ENCODE peak calls at places on chromosomes 3 and 15, in five cellular contexts. P is fibroblast of lung, K is A549, S is HepG2, R is astrocyte. G is an unnamed sample.

GRCh38 chr3:52232279-52233107 is 6.5 kb downstream of the TWF2 start:
- DNase-seq in P (no peak), K (no peak), S (no peak), R (no peak), G (no peak)

GRCh38 chr15:87722941-87723691 is 533.4 kb downstream of the NTRK3 start:
- DNase-seq in P (no peak), K (no peak), S (no peak), R (peak), G (no peak)

GRCh38 chr3:195555110-195555509 is 12.0 kb upstream of the PPP1R2 start:
- DNase-seq in P (no peak), K (no peak), S (no peak), R (no peak), G (no peak)

GRCh38 chr3:143600762-143601161 is 247.5 kb downstream of the SLC9A9 start:
- DNase-seq in P (peak), K (no peak), S (no peak), R (peak), G (no peak)

GRCh38 chr3:81352867-81353266 is 408.6 kb downstream of the GBE1 start:
- DNase-seq in P (peak), K (peak), S (peak), R (peak), G (no peak)

GRCh38 chr15:77862651-77863104 is 214.8 kb downstream of the TBC1D2B start:
- DNase-seq in P (no peak), K (no peak), S (no peak), R (no peak), G (no peak)

GRCh38 chr3:53075743-53076140 is 29.9 kb upstream of the SFMBT1 start:
- DNase-seq in P (no peak), K (no peak), S (no peak), R (no peak), G (no peak)

GRCh38 chr3:196662033-196662432 is 22.5 kb downstream of the NRROS start:
- DNase-seq in P (no peak), K (no peak), S (no peak), R (no peak), G (peak)

GRCh38 chr3:45706133-45706808 is 17.1 kb downstream of the SACM1L start:
- DNase-seq in P (no peak), K (no peak), S (no peak), R (no peak), G (no peak)

GRCh38 chr3:3134750-3135448 is 8.2 kb downstream of the TRNT1 start:
- DNase-seq in P (no peak), K (no peak), S (no peak), R (no peak), G (no peak)

GRCh38 chr3:119759962-119760361 is 21.9 kb upstream of the NR1I2 start:
- DNase-seq in P (no peak), K (no peak), S (no peak), R (no peak), G (no peak)

GRCh38 chr15:73051402-73051810 is 857 bp upstream of the NEO1 start:
- DNase-seq in P (no peak), K (no peak), S (no peak), R (no peak), G (no peak)

DNA sequence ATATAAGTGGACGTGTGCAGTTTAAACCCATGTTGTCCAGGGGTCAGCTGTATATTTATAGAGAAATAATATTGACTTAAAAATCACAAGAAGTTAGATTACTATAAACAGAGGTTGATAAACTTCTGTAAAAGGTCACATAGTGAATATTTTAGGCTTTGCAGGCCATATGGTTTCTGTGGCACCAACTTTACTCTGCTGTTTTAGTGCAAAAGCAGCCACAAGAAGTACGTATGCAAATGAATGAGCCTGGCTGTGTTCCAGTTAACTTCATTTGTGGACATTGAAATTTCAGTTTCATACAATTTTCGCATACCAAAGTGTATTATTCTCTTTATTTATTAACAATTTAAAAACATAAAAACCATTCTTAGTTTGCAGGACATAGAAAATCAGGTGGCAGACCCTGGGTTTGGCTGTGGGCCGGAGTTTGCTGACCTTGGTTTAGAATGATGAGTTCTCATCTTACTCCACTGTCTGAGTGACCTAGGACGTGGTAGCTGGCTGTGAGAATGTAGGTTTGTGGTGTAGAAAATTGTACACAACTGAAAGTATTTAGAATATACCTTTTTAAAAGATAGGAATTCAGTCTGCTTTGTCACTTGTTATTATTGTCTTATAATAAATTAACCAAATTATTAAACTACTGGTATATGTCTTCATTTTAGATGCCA is 16.3 kb downstream of the FAN1 start:
- DNase-seq in P (no peak), K (no peak), S (no peak), R (no peak), G (no peak)
- H3K4me3 ChIP-seq in P (no peak), K (no peak), S (no peak), R (no peak), G (no peak)

DNA sequence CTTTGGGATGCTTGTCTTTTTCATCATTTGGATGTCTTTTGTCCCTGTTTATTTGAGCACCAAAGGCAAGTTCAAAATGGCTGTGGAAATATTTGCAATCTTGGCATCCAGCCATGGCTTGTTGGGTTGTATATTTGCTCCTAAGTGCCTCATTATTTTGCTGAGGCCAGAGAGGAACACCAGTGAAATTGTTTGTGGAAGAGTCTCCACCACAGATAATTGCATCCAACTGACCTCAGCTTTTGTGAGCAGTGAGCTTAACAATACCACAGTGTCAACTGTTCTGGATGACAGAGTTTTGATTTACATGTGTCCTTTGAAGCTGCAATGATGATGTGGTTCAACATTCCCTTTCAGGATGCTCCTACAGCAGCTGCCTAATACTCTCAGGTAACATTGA is 83.0 kb upstream of the KCNAB1 start:
- DNase-seq in P (no peak), K (no peak), S (peak), R (no peak), G (no peak)
- H3K4me2 ChIP-seq in P (no peak), K (no peak), S (no peak), R (no peak), G (no peak)

DNA sequence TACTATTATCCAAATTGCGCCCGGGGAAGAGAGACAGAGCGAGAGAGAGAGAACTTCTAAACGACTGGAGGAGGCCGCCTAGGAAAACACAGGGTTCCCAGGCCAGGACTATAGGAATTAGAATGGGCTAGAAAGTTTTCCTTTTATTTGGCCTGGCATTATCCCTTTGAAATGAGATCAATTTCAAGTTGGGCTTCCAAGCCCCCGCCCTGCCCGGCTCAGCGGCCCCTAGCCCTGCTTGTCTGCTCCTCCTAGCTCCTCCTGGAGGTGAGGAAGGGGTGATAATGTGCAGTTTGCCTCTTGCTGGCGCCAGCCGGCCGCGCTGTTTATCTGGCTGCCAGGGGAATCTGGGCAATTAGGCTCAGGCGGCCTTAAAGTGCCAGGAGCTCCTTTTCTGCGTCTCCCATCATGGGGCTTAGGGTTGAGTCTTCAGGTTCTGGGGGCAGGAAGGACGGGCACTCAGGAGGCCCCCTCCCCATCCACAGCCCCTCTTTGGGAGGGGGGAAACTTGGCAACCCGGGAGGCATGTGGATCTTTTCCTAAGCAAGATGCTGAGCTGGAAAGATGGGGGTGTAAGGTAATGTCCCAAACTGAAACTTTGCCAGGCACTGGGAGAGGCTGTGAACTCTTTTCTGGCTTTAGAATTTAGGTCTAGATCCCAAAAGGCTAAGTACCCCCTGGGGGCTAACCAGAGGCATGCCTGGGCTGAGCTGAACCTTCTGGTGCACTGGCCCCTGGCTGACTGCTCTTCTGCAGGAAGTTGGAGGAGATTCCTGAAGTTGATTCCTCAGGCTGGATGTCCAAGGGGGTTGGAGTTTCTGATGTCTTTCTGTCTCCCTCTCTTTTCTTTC is 5.5 kb downstream of the SMAD6 start:
- DNase-seq in P (peak), K (peak), S (peak), R (peak), G (no peak)
- H3K4me3 ChIP-seq in P (peak), K (peak), S (no peak), R (no peak), G (no peak)

GRCh38 chr3:49689046-49689886 is at the start of the genes MST1 and RNF123:
- DNase-seq in P (peak), K (peak), S (peak), R (peak), G (peak)
- H3K4me2 ChIP-seq in P (peak), K (peak), S (peak), R (peak), G (peak)

GRCh38 chr3:37453393-37454391 is 279.3 kb upstream of the LRRFIP2 start:
- DNase-seq in P (peak), K (no peak), S (peak), R (no peak), G (no peak)

GRCh38 chr3:37457392-37458065 is 283.1 kb upstream of the LRRFIP2 start:
- DNase-seq in P (no peak), K (no peak), S (no peak), R (no peak), G (no peak)

GRCh38 chr3:37458162-37458895 is 283.9 kb upstream of the LRRFIP2 start:
- DNase-seq in P (no peak), K (no peak), S (no peak), R (no peak), G (no peak)

GRCh38 chr3:37456270-37456708 is 281.9 kb upstream of the LRRFIP2 start:
- DNase-seq in P (peak), K (no peak), S (no peak), R (no peak), G (no peak)

GRCh38 chr3:37456791-37457190 is 282.4 kb upstream of the LRRFIP2 start:
- DNase-seq in P (no peak), K (no peak), S (no peak), R (no peak), G (no peak)
- H3K4me3 ChIP-seq in P (no peak), K (no peak), S (no peak), R (no peak), G (no peak)

DNA sequence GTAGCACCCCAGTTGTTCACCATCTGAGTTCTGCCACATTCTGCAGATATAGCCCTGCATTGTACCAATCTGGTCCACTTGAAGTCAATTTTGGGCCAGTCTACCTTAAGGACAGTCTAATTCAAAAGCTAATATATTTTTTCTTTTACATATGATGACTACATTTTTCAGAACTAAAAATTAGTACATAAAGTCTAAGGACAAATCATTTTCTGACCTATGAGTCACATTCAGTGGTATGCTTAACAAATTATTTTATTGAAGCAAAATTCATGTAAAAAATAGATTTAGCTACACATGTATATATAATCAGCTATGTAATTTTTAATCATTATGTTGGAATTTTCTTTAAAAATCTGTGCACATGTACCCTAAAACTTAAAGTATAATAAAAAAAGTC is 52.1 kb upstream of the IL12A start:
- DNase-seq in P (peak), K (no peak), S (no peak), R (no peak), G (no peak)
- H3K4me2 ChIP-seq in P (peak), K (no peak), S (no peak), R (no peak), G (no peak)

GRCh38 chr15:67548532-67548852 is 6.0 kb downstream of the MAP2K5 start:
- DNase-seq in P (no peak), K (no peak), S (no peak), R (no peak), G (no peak)

GRCh38 chr15:67547836-67548531 is 5.5 kb downstream of the MAP2K5 start:
- DNase-seq in P (peak), K (no peak), S (no peak), R (peak), G (no peak)

GRCh38 chr15:67550522-67550921 is 8.0 kb downstream of the MAP2K5 start:
- DNase-seq in P (no peak), K (no peak), S (no peak), R (no peak), G (no peak)

GRCh38 chr15:67549736-67550135 is 7.2 kb downstream of the MAP2K5 start:
- DNase-seq in P (peak), K (no peak), S (no peak), R (no peak), G (no peak)

DNA sequence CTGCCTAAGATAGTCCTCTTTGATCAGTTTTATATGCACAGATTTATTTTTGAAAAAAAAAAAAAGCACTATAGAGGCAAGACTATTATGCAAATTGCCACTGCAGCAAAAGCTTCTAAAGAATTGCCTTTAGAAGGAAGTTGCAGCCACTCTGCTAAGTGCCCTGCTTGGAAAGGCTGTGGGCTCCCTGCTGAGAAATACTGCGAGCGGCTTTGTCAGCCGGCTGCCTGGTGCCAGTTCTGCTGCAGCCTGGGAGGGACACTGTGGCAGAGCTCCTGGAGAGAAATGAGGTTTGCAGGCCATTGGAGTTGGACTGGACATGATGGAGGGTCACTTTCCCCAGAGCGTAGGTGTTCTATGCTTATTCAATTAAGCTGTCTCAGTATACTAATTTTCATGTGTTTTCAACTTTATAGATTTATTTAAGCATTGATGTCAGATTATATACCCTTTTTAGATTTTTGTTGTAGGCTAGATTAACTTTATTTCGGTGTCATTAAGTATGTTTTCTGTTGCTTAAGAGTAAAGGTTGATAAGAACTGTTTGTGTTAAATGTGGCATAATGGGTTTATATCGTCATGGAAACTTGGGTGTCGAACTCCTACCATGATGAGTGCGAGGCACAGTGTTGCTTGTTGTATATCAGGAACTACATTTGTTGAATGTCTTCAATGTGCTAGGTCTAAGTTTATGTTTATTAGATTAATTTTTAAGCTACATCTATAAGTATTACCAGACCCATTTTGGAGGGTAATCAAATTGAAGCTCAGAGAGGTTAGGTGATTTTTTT is 6.6 kb downstream of the MAP2K5 start:
- DNase-seq in P (no peak), K (no peak), S (no peak), R (no peak), G (no peak)
- H3K4me3 ChIP-seq in P (no peak), K (no peak), S (no peak), R (no peak), G (no peak)

G was measured in PC-9.